ENCODE peak calls at places on chromosomes 13 and 19, in eight cellular contexts. X, G, J, E, S, B, F and Q are unnamed samples. For H3K36me3, the result is how much of the 10 kb centered on the place peaks cover.

GRCh38 chr13:94470126-94470525 is 9.4 kb downstream of the DCT start:
- DNase-seq in X (no peak), G (no peak), J (no peak), E (no peak), S (no peak), B (no peak), F (no peak), Q (no peak)

GRCh38 chr13:20945952-20946383 is 43.4 kb upstream of the XPO4 start:
- DNase-seq in X (peak), G (no peak), J (peak), E (no peak), S (no peak), B (no peak), F (no peak), Q (no peak)

GRCh38 chr19:47190167-47190727 is 40.8 kb downstream of the BBC3 start:
- DNase-seq in X (peak), G (peak), J (peak), E (peak), S (peak), B (peak), F (no peak), Q (no peak)

GRCh38 chr19:56139847-56140582 is 1.1 kb upstream of the ZNF444 start:
- DNase-seq in X (no peak), G (no peak), J (no peak), E (no peak), S (peak), B (no peak), F (no peak), Q (no peak)

GRCh38 chr19:14004619-14005380 is 1.3 kb downstream of the RFX1 start:
- DNase-seq in X (peak), G (peak), J (no peak), E (no peak), S (peak), B (no peak), F (no peak), Q (no peak)

GRCh38 chr19:246551-246950 is 44.7 kb downstream of the PLPP2 start:
- DNase-seq in X (peak), G (no peak), J (no peak), E (no peak), S (no peak), B (no peak), F (no peak), Q (no peak)

GRCh38 chr13:29527916-29528315 is 67.6 kb downstream of the SLC7A1 start:
- DNase-seq in X (no peak), G (no peak), J (no peak), E (no peak), S (no peak), B (no peak), F (no peak), Q (no peak)

GRCh38 chr19:16197188-16197621 is 506 bp upstream of the AP1M1 start:
- DNase-seq in X (no peak), G (no peak), J (peak), E (no peak), S (peak), B (no peak), F (peak), Q (no peak)

GRCh38 chr19:13082192-13083007 is 20.3 kb downstream of the LYL1 start:
- DNase-seq in X (no peak), G (no peak), J (peak), E (no peak), S (no peak), B (no peak), F (peak), Q (no peak)

GRCh38 chr19:5903054-5903501 is 512 bp downstream of the NDUFA11 start:
- DNase-seq in X (no peak), G (no peak), J (peak), E (no peak), S (peak), B (no peak), F (peak), Q (no peak)

GRCh38 chr19:51799311-51799997 is 4.5 kb downstream of the FPR3 start:
- DNase-seq in X (peak), G (peak), J (peak), E (peak), S (peak), B (no peak), F (no peak), Q (peak)

GRCh38 chr19:7868326-7868670 is 5.9 kb downstream of the PRR36 start:
- DNase-seq in X (no peak), G (peak), J (no peak), E (no peak), S (no peak), B (no peak), F (no peak), Q (no peak)

GRCh38 chr13:28336193-28336657 is 158.7 kb downstream of the FLT1 start:
- DNase-seq in X (no peak), G (no peak), J (peak), E (no peak), S (no peak), B (no peak), F (peak), Q (no peak)

GRCh38 chr13:40798380-40798779 is 9.0 kb downstream of the SLC25A15 start:
- DNase-seq in X (no peak), G (no peak), J (no peak), E (no peak), S (no peak), B (no peak), F (no peak), Q (no peak)

GRCh38 chr13:24263652-24264051 is 45.7 kb upstream of the C1QTNF9 start:
- DNase-seq in X (no peak), G (no peak), J (peak), E (no peak), S (no peak), B (no peak), F (no peak), Q (no peak)

GRCh38 chr19:5580116-5580515 is 12.4 kb upstream of the TINCR start:
- DNase-seq in X (no peak), G (no peak), J (no peak), E (no peak), S (no peak), B (no peak), F (no peak), Q (no peak)

GRCh38 chr19:17735410-17735809 is 15.9 kb upstream of the FCHO1 start:
- DNase-seq in X (no peak), G (no peak), J (no peak), E (no peak), S (no peak), B (no peak), F (no peak), Q (no peak)

GRCh38 chr13:113500530-113501265 is 10.2 kb upstream of the DCUN1D2 start:
- DNase-seq in X (no peak), G (no peak), J (no peak), E (no peak), S (no peak), B (no peak), F (no peak), Q (peak)

GRCh38 chr13:46529509-46529908 is 23.5 kb upstream of the LRCH1 start:
- DNase-seq in X (no peak), G (no peak), J (no peak), E (no peak), S (no peak), B (no peak), F (no peak), Q (no peak)

GRCh38 chr19:24101459-24102122 is 14.6 kb downstream of the ZNF254 start:
- DNase-seq in X (no peak), G (no peak), J (peak), E (no peak), S (no peak), B (no peak), F (no peak), Q (no peak)

GRCh38 chr13:29597701-29598100 is 2.2 kb upstream of the SLC7A1 start:
- DNase-seq in X (no peak), G (no peak), J (no peak), E (no peak), S (no peak), B (no peak), F (no peak), Q (peak)

GRCh38 chr19:11769995-11770394 is 3.2 kb downstream of the ZNF441 start:
- DNase-seq in X (no peak), G (no peak), J (no peak), E (no peak), S (no peak), B (no peak), F (no peak), Q (no peak)

GRCh38 chr13:102033719-102034446 is 368.0 kb downstream of the FGF14 start:
- DNase-seq in X (no peak), G (no peak), J (no peak), E (no peak), S (no peak), B (no peak), F (no peak), Q (no peak)

GRCh38 chr19:46603752-46604241 is 2.7 kb downstream of the CALM3 start:
- DNase-seq in X (no peak), G (no peak), J (no peak), E (no peak), S (no peak), B (no peak), F (no peak), Q (no peak)

GRCh38 chr19:377801-378581 is 31.0 kb downstream of the C2CD4C start:
- DNase-seq in X (no peak), G (no peak), J (no peak), E (no peak), S (peak), B (no peak), F (no peak), Q (no peak)

GRCh38 chr13:107210216-107211010 is 642.5 kb upstream of the ARGLU1 start:
- DNase-seq in X (no peak), G (no peak), J (peak), E (no peak), S (no peak), B (no peak), F (no peak), Q (no peak)

DNA sequence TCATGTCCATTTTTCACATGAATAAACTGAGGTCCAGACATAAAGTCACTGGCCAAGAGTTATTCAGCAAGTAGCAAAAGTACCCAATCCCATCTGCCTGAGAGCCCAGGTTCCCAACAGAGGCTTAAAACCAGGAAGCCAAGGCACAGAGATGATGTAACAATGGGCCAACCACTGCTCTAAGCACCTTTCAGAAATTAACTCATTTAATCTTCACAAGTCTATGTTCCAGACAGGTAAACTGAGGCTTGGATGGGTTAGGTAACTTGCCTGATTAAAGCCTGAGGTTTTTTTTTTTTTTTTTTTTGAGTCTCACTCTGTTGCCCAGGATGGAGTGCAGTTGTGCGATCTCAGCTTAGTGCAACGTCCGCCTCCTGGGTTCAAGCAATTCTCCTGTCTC is 4.0 kb upstream of the DYRK1B start:
- DNase-seq in X (no peak), G (no peak), J (no peak), E (no peak), S (no peak), B (no peak), F (no peak), Q (no peak)
- H3K36me3 ChIP-seq in X (under half), G (half or more), J (under half), E (under half), S (under half), B (under half), F (under half), Q (half or more)

GRCh38 chr19:2815923-2816322 is 3.7 kb upstream of the ZNF554 start:
- DNase-seq in X (no peak), G (no peak), J (no peak), E (no peak), S (no peak), B (no peak), F (no peak), Q (no peak)

GRCh38 chr19:2813235-2814160 is 6.2 kb upstream of the ZNF554 start:
- DNase-seq in X (no peak), G (no peak), J (no peak), E (no peak), S (no peak), B (no peak), F (no peak), Q (no peak)

GRCh38 chr19:2815191-2815614 is 4.5 kb upstream of the ZNF554 start:
- DNase-seq in X (no peak), G (no peak), J (no peak), E (no peak), S (no peak), B (no peak), F (no peak), Q (no peak)

GRCh38 chr19:2812414-2813234 is 7.0 kb upstream of the ZNF554 start:
- DNase-seq in X (no peak), G (no peak), J (no peak), E (no peak), S (no peak), B (no peak), F (no peak), Q (no peak)

DNA sequence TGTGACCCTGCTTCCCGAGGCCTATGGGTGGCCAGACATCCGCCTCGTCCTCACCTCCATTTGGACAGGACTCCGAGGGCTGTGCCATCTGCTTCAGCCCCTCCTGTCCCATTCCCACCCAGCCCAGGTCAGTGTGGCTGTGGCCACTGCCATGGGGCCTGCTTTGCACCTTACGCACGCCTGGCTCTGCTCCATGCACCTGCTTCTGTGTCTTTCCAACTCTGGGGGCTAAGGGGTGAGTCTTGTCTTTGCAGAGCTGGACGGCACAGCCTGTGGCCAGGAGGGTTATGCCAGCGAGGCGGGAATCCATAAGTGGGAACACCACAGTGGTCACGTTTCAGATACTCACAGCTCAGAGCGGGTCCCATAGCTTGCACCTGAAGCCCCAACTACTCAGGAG is 5.2 kb upstream of the ZNF554 start:
- DNase-seq in X (no peak), G (no peak), J (no peak), E (no peak), S (no peak), B (no peak), F (no peak), Q (no peak)
- H3K36me3 ChIP-seq in X (under half), G (under half), J (under half), E (under half), S (under half), B (under half), F (under half), Q (under half)

GRCh38 chr13:36297600-36298338 is at the start of gene CCDC169:
- DNase-seq in X (peak), G (peak), J (peak), E (peak), S (peak), B (peak), F (no peak), Q (no peak)

GRCh38 chr13:36302289-36302688 is 4.7 kb upstream of the CCDC169 start:
- DNase-seq in X (no peak), G (no peak), J (no peak), E (no peak), S (no peak), B (no peak), F (no peak), Q (no peak)

GRCh38 chr13:36297259-36297599 is 385 bp downstream of the CCDC169 start:
- DNase-seq in X (no peak), G (no peak), J (peak), E (no peak), S (no peak), B (no peak), F (no peak), Q (no peak)

GRCh38 chr13:36294061-36294460 is 3.6 kb downstream of the CCDC169 start:
- DNase-seq in X (no peak), G (no peak), J (no peak), E (no peak), S (no peak), B (no peak), F (no peak), Q (no peak)

GRCh38 chr13:36298535-36299068 is 988 bp upstream of the CCDC169 start:
- DNase-seq in X (no peak), G (no peak), J (no peak), E (no peak), S (no peak), B (no peak), F (no peak), Q (no peak)
- H3K36me3 ChIP-seq in X (under half), G (under half), J (under half), E (under half), S (under half), B (under half), F (under half), Q (under half)

GRCh38 chr13:49858183-49858856 is 65.8 kb upstream of the KPNA3 start:
- DNase-seq in X (peak), G (no peak), J (peak), E (no peak), S (peak), B (no peak), F (no peak), Q (no peak)

GRCh38 chr13:49859568-49859967 is 67.1 kb upstream of the KPNA3 start:
- DNase-seq in X (peak), G (no peak), J (peak), E (no peak), S (peak), B (no peak), F (no peak), Q (no peak)

GRCh38 chr13:49853535-49853934 is 61.1 kb upstream of the KPNA3 start:
- DNase-seq in X (no peak), G (no peak), J (no peak), E (no peak), S (no peak), B (no peak), F (no peak), Q (no peak)

GRCh38 chr13:49855930-49856329 is 63.4 kb upstream of the KPNA3 start:
- DNase-seq in X (no peak), G (no peak), J (no peak), E (no peak), S (no peak), B (no peak), F (no peak), Q (no peak)
- H3K36me3 ChIP-seq in X (under half), G (under half), J (under half), E (under half), S (under half), B (under half), F (under half), Q (under half)